ENCODE peak calls at places on chromosome 22, in four cellular contexts. V is non-pigmented ciliary epithelial cell; T is stimulated activated CD4-positive, alpha-beta T cell treated with anti-CD3 and anti-CD28 coated beads, Interleukin-12 subunit alpha, Interleukin-12 subunit beta, amount 100 ng/mL, for 24 hours; C is AG08395. H is an unnamed sample.

GRCh38 chr22:46582281-46582811 is 37.8 kb upstream of the GRAMD4 start:
- DNase-seq in V (no peak), C (no peak), T (no peak), H (no peak)

GRCh38 chr22:49925525-49926128 is 7.2 kb downstream of the CRELD2 start:
- DNase-seq in T (peak), V (no peak), C (no peak), H (no peak)

GRCh38 chr22:42820075-42820763 is 36.9 kb downstream of the ARFGAP3 start:
- DNase-seq in V (peak), C (peak), T (no peak), H (peak)

GRCh38 chr22:23431337-23432072 is 148.6 kb downstream of the IGLL1 start:
- DNase-seq in T (no peak), C (no peak), V (no peak), H (peak)

GRCh38 chr22:44597616-44598015 is 99.6 kb upstream of the RTL6 start:
- DNase-seq in C (peak), T (no peak), V (no peak), H (no peak)

GRCh38 chr22:44557064-44557748 is 59.2 kb upstream of the RTL6 start:
- DNase-seq in T (no peak), V (no peak), C (no peak), H (no peak)

GRCh38 chr22:45125198-45125597 is 38.5 kb upstream of the NUP50 start:
- DNase-seq in T (no peak), V (peak), C (peak), H (peak)

GRCh38 chr22:38314992-38315800 is 2.0 kb downstream of the CSNK1E start:
- DNase-seq in T (no peak), C (no peak), V (no peak), H (no peak)

GRCh38 chr22:38631724-38632123 is 24.5 kb downstream of the FAM227A start:
- DNase-seq in V (no peak), T (no peak), C (no peak), H (no peak)

GRCh38 chr22:49299821-49300231 is 527.8 kb downstream of the BRD1 start:
- DNase-seq in T (no peak), C (no peak), V (no peak), H (no peak)

GRCh38 chr22:35638408-35638807 is 9.8 kb upstream of the APOL6 start:
- DNase-seq in V (no peak), T (no peak), C (peak), H (no peak)

GRCh38 chr22:36445158-36445668 is 36.2 kb downstream of the TXN2 start:
- DNase-seq in C (peak), T (no peak), V (peak), H (no peak)

GRCh38 chr22:36374603-36375024 is 13.2 kb downstream of the MYH9 start:
- DNase-seq in V (no peak), C (no peak), T (no peak), H (no peak)

GRCh38 chr22:36277482-36278291 is 24.8 kb downstream of the APOL1 start:
- DNase-seq in T (peak), C (peak), V (no peak), H (no peak)

GRCh38 chr22:48099251-48099650 is 1336.8 kb downstream of the TBC1D22A start:
- DNase-seq in T (no peak), V (no peak), C (no peak), H (no peak)

GRCh38 chr22:37077802-37078448 is 26.4 kb downstream of the KCTD17 start:
- DNase-seq in T (peak), C (peak), V (no peak), H (peak)

GRCh38 chr22:43159484-43160178 is 8.3 kb downstream of the TSPO start:
- DNase-seq in T (no peak), C (no peak), V (no peak), H (no peak)

GRCh38 chr22:45891021-45891421 is 85.9 kb downstream of the WNT7B start:
- DNase-seq in C (no peak), T (no peak), V (no peak), H (no peak)

GRCh38 chr22:37089451-37089850 is 20.1 kb downstream of the TMPRSS6 start:
- DNase-seq in T (no peak), C (no peak), V (no peak), H (no peak)

GRCh38 chr22:50118557-50119168 is 28.9 kb downstream of the MOV10L1 start:
- DNase-seq in V (peak), T (no peak), C (peak), H (peak)

GRCh38 chr22:23204541-23205157 is 24.3 kb downstream of the BCR start:
- DNase-seq in V (no peak), T (no peak), C (no peak), H (no peak)

GRCh38 chr22:31950226-31950625 is 5.9 kb downstream of the YWHAH start:
- DNase-seq in V (no peak), T (no peak), C (peak), H (no peak)

GRCh38 chr22:43862074-43862881 is at the start of gene SULT4A1:
- DNase-seq in C (no peak), V (no peak), T (no peak), H (no peak)

GRCh38 chr22:49678842-49679170 is 148.9 kb downstream of the BRD1 start:
- DNase-seq in C (no peak), V (no peak), T (no peak), H (no peak)

GRCh38 chr22:38257170-38257569 is 15.6 kb downstream of the TMEM184B start:
- DNase-seq in V (no peak), C (peak), T (no peak), H (no peak)

GRCh38 chr22:17106785-17107546 is 14.2 kb downstream of the TMEM121B start:
- DNase-seq in T (no peak), V (no peak), C (no peak), H (no peak)

GRCh38 chr22:36317658-36318271 is 64.8 kb downstream of the APOL1 start:
- DNase-seq in V (no peak), C (no peak), T (no peak), H (no peak)

H was measured in smooth muscle cell of the brain vasculature.